ENCODE peak calls at places on chromosomes 11 and 22, in four cellular contexts. M is K562, B is A549, P is IMR-90. G is an unnamed sample.

GRCh38 chr22:22086501-22087158 is 104.0 kb upstream of the TOP3B start:
- DNase-seq in M (no peak), B (no peak), P (peak), G (no peak)

GRCh38 chr11:47861762-47862161 is 13.6 kb upstream of the NUP160 start:
- DNase-seq in M (peak), B (peak), P (peak), G (no peak)

GRCh38 chr11:94845622-94846021 is 77.5 kb downstream of the AMOTL1 start:
- DNase-seq in M (no peak), B (peak), P (peak), G (no peak)

GRCh38 chr11:61295596-61295926 is 445 bp upstream of the VWCE start:
- DNase-seq in M (no peak), B (no peak), P (no peak), G (no peak)

GRCh38 chr11:18384157-18384641 is 10.2 kb upstream of the LDHA start:
- DNase-seq in M (peak), B (peak), P (peak), G (no peak)

GRCh38 chr22:40757071-40757470 is 62.1 kb downstream of the SLC25A17 start:
- DNase-seq in M (no peak), B (no peak), P (peak), G (no peak)

GRCh38 chr11:66188580-66188979 is 79.9 kb upstream of the RAB1B start:
- DNase-seq in M (peak), B (no peak), P (peak), G (no peak)

GRCh38 chr22:38718414-38718813 is 12.7 kb downstream of the GTPBP1 start:
- DNase-seq in M (no peak), B (peak), P (peak), G (peak)

GRCh38 chr11:133153031-133153430 is 379.3 kb downstream of the OPCML start:
- DNase-seq in M (no peak), B (no peak), P (no peak), G (no peak)

GRCh38 chr11:116903139-116903538 is 65.7 kb upstream of the APOA1 start:
- DNase-seq in M (no peak), B (no peak), P (no peak), G (no peak)

GRCh38 chr11:128757235-128757711 is 63.4 kb downstream of the FLI1 start:
- DNase-seq in M (peak), B (peak), P (peak), G (peak)

GRCh38 chr11:64313491-64314145 is 3.7 kb downstream of the TRMT112 start:
- DNase-seq in M (no peak), B (no peak), P (no peak), G (no peak)

GRCh38 chr11:64035581-64035980 is at the start of gene FLRT1:
- DNase-seq in M (no peak), B (no peak), P (no peak), G (no peak)

GRCh38 chr11:62125881-62126280 is 2.1 kb downstream of the INCENP start:
- DNase-seq in M (no peak), B (no peak), P (no peak), G (no peak)

GRCh38 chr22:35923026-35923425 is 105.6 kb downstream of the RBFOX2 start:
- DNase-seq in M (no peak), B (no peak), P (no peak), G (no peak)

GRCh38 chr11:70064726-70065317 is 13.3 kb upstream of the ANO1 start:
- DNase-seq in M (no peak), B (no peak), P (no peak), G (no peak)

GRCh38 chr11:122746050-122746478 is 90.5 kb downstream of the UBASH3B start:
- DNase-seq in M (no peak), B (no peak), P (no peak), G (no peak)

GRCh38 chr22:31296258-31296657 is 4.0 kb upstream of the PIK3IP1 start:
- DNase-seq in M (no peak), B (no peak), P (peak), G (no peak)

GRCh38 chr22:36480941-36481392 is 473 bp downstream of the TXN2 start:
- DNase-seq in M (no peak), B (no peak), P (no peak), G (no peak)

GRCh38 chr11:85027346-85027745 is 599.8 kb downstream of the DLG2 start:
- DNase-seq in M (no peak), B (no peak), P (no peak), G (no peak)

GRCh38 chr11:111845256-111846028 is 25.9 kb downstream of the ALG9 start:
- DNase-seq in M (no peak), B (no peak), P (no peak), G (no peak)

GRCh38 chr22:17411213-17411612 is 42.0 kb downstream of the CECR2 start:
- DNase-seq in M (no peak), B (no peak), P (no peak), G (no peak)

GRCh38 chr11:118319031-118319814 is 14.7 kb downstream of the CD3E start:
- DNase-seq in M (no peak), B (no peak), P (no peak), G (no peak)

GRCh38 chr11:62792193-62792575 is 378 bp upstream of the TMEM223 start:
- DNase-seq in M (peak), B (no peak), P (peak), G (no peak)

GRCh38 chr11:122737951-122738693 is 82.6 kb downstream of the UBASH3B start:
- DNase-seq in M (no peak), B (no peak), P (peak), G (no peak)

GRCh38 chr11:102802341-102802740 is 4.4 kb upstream of the MMP1 start:
- DNase-seq in M (no peak), B (no peak), P (peak), G (no peak)

GRCh38 chr11:36231300-36231699 is 57.9 kb downstream of the COMMD9 start:
- DNase-seq in M (no peak), B (no peak), P (peak), G (no peak)

GRCh38 chr11:117928818-117929567 is at the start of gene TMPRSS13:
- DNase-seq in M (no peak), B (no peak), P (no peak), G (no peak)

GRCh38 chr11:30758012-30758411 is 171.9 kb upstream of the MPPED2 start:
- DNase-seq in M (no peak), B (no peak), P (peak), G (no peak)

GRCh38 chr11:69166186-69167115 is 10.7 kb downstream of the SMIM38 start:
- DNase-seq in M (peak), B (peak), P (peak), G (peak)

GRCh38 chr11:27701262-27702105 is 1.2 kb upstream of the BDNF start:
- DNase-seq in M (peak), B (peak), P (peak), G (no peak)

GRCh38 chr11:6321356-6321755 is 1.1 kb upstream of the CAVIN3 start:
- DNase-seq in M (no peak), B (no peak), P (no peak), G (no peak)

GRCh38 chr11:95897731-95898130 is 26.2 kb downstream of the MTMR2 start:
- DNase-seq in M (no peak), B (no peak), P (peak), G (no peak)

GRCh38 chr11:114260077-114260476 is 36.1 kb upstream of the NNMT start:
- DNase-seq in M (no peak), B (no peak), P (no peak), G (no peak)

GRCh38 chr11:46149826-46150225 is 28.6 kb upstream of the PHF21A start:
- DNase-seq in M (no peak), B (no peak), P (no peak), G (no peak)

GRCh38 chr11:102864724-102865123 is 10.1 kb downstream of the MMP12 start:
- DNase-seq in M (no peak), B (no peak), P (no peak), G (no peak)

GRCh38 chr11:119666463-119667131 is 62.4 kb downstream of the NECTIN1 start:
- DNase-seq in M (peak), B (peak), P (peak), G (peak)

GRCh38 chr11:25094085-25094802 is 597.4 kb downstream of the LUZP2 start:
- DNase-seq in M (no peak), B (no peak), P (no peak), G (no peak)
- TF ChIP-seq CEBPB in M (no peak), B (no peak), P (no peak), G (no peak)

GRCh38 chr11:75814369-75814685 is 683 bp upstream of the UVRAG start:
- DNase-seq in M (no peak), B (no peak), P (no peak), G (no peak)

GRCh38 chr11:75813622-75814039 is 1.4 kb upstream of the UVRAG start:
- DNase-seq in M (no peak), B (no peak), P (peak), G (no peak)

GRCh38 chr11:75811485-75811884 is 3.5 kb upstream of the UVRAG start:
- DNase-seq in M (no peak), B (no peak), P (no peak), G (no peak)

GRCh38 chr11:75813126-75813525 is 1.9 kb upstream of the UVRAG start:
- DNase-seq in M (no peak), B (no peak), P (no peak), G (no peak)

DNA sequence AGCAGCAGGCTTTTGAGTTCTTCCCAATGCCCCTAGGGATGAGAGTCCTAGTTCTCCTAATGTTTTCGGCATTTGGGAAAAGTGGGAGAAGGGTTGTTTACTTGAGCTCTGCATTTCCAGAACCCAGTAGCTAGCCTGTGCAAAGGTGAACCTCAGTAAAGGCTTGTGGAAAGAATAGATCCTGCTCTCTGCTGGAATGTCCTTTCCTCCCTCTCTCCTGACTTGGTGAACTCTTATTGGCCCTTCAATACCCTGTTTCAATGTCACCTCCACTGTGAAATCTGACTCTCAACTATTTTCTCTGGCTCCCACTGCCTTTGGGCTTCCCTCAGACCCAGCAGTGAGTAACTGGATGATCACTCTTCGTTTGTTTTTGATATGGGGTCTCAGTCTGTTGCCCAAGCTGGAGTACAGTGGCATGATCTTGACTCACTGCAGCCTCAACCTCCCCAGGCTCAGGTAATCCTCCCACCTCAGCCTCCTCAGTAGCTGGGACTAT is 2.4 kb upstream of the UVRAG start:
- DNase-seq in M (no peak), B (no peak), P (no peak), G (no peak)
- TF ChIP-seq CEBPB in M (no peak), B (no peak), P (no peak), G (no peak)

GRCh38 chr11:67316882-67317364 is 13.6 kb downstream of the SSH3 start:
- DNase-seq in M (no peak), B (no peak), P (peak), G (peak)
- TF ChIP-seq CEBPB in M (no peak), B (no peak), P (no peak), G (no peak)

DNA sequence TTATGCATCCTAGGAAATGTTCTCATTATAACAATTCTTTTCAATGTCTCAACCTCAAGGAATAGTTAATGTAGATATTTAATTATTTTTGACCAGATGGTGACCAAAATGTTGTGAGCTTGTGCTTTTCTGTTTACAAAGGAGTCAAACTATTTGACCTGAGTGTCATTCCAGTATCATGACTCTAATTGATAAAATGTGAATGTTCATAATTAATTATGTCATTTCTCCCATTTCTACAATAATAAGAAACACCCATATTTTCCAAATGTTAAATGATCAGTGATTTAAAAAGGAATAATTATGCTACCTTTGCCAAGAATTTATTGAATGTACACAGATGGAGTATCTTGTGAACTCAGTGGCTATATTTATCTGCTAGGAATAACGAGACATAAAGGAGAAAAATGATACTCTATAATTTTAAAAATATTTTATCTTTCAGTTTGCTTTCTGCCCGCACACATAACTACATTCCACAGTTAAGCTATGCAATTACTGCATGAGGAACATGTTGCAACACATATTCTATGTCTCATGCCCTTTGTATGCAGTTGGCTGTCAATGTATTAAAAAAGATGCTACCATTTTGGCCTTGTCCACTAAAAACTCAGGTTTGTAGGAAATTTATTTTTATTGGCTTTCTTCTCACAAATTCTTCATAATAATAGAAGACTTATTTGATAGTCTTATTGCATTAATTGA is 376.7 kb upstream of the CCDC179 start:
- DNase-seq in M (no peak), B (no peak), P (peak), G (no peak)
- TF ChIP-seq CEBPB in M (no peak), B (no peak), P (peak), G (no peak)

GRCh38 chr22:30226192-30226832 is 20.2 kb downstream of the LIF start:
- DNase-seq in M (no peak), B (peak), P (peak), G (no peak)
- TF ChIP-seq CEBPB in M (no peak), B (no peak), P (no peak), G (no peak)

GRCh38 chr11:3856856-3857553 is 1.5 kb downstream of the STIM1 start:
- DNase-seq in M (no peak), B (no peak), P (no peak), G (no peak)

GRCh38 chr11:3854660-3854976 is 846 bp upstream of the STIM1 start:
- DNase-seq in M (no peak), B (no peak), P (no peak), G (no peak)

GRCh38 chr11:3857628-3858027 is 2.2 kb downstream of the STIM1 start:
- DNase-seq in M (no peak), B (no peak), P (no peak), G (no peak)

GRCh38 chr11:3854977-3855807 is at the start of gene STIM1:
- DNase-seq in M (peak), B (peak), P (peak), G (peak)

GRCh38 chr11:3855808-3856491 is 486 bp downstream of the STIM1 start:
- DNase-seq in M (no peak), B (peak), P (no peak), G (no peak)
- TF ChIP-seq CEBPB in M (no peak), B (no peak), P (no peak), G (no peak)

DNA sequence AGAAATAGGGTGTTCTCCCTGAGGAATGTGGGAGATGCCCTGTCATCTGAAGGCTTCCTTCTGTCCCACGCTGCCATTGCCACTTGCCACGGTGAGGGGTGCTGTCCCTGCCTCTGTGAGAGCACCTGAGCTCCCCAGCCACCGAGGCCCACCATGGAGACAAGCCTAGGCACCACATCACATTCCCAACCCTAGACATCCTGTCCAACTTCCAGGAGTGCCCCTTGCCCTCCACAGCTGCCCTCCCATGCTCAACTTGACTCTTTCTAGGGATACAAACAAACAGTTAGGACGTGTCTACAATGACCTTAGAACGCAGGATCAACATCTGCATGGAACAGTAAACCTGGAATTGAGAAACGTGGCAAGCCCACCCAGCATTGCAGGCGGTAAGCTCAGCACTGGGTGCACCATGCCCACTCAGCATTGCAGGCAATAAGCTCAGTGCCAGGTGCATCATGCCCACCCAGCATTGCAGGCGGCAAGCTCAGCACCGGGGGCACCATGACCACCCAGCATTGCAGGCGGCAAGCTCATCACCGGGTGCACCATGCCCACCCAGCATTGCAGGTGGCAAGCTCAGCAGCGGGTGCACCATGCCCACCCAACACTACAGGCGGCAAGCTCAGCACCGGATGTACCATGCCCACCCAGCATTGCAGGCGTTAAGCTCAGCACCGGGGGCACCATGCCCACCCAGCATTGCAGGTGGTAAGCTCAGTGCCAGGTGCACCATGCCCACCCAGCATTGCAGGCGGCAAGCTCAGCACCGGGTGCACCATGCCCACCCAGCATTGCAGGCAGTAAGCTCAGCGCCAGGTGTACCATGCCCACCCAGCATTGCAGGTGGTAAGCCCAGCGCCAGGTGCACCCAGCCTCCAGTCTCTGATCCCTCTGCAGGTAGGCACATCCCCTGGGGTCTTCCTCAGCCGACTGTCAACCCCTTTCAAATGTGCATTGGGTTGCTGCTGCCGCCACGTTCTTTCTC is 1463.9 kb downstream of the TBC1D22A start:
- DNase-seq in M (no peak), B (no peak), P (no peak), G (no peak)
- TF ChIP-seq CEBPB in M (no peak), B (no peak), P (no peak), G (no peak)

DNA sequence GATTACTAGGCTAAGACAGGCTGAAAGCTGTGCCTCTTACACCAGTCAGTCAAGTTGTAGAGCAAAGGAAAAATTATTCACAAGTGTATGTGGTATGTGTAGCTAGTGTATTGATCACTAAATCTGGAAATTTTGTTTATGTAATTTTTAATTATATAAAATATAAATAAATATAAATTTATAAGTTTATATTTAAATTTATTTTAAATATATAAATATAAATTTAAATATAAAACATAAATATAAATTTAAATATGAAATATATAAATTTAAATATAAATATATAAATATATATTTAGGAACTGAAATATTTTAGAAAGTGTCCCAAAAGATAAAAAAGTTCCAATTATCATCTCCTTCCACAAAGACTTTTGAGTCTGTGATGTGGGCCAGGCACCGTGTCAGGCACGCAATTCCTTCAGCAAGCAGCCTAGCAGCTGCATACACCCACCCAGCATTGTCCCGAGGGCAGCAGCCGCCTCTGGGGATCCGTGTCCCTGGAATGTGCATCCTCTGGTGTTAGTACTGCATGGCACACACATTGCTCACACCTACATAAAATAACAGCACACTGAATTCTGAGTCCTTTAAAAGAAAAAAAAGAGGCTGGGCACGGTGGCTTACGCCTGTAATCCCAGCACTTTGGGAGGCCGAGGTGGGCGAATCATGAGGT is 1098.0 kb downstream of the BRD1 start:
- DNase-seq in M (no peak), B (no peak), P (no peak), G (no peak)
- TF ChIP-seq CEBPB in M (no peak), B (no peak), P (no peak), G (no peak)

GRCh38 chr11:11909727-11910126 is 68.0 kb downstream of the USP47 start:
- DNase-seq in M (no peak), B (no peak), P (peak), G (no peak)
- TF ChIP-seq CEBPB in M (no peak), B (no peak), P (peak), G (no peak)

G was measured in HCT116.